ENCODE peak calls at places on chromosomes 2 and 18, in seven cellular contexts. R, V, E, A, M, F and L are unnamed samples.

GRCh38 chr2:101151859-101152194 is 645 bp upstream of the TBC1D8 start:
- DNase-seq in A (no peak), E (no peak), R (no peak), F (no peak), M (no peak), V (no peak), L (no peak)

GRCh38 chr2:88055436-88056128 is at the start of gene KRCC1:
- DNase-seq in E (peak; percentile 88), F (peak; percentile 95), A (peak; percentile 94), M (peak; percentile 93), R (peak; percentile 92), V (peak; percentile 88), L (peak; percentile 59)

GRCh38 chr18:59540356-59540755 is 156.9 kb downstream of the CCBE1 start:
- DNase-seq in M (no peak), R (no peak), F (no peak), A (no peak), V (no peak), E (no peak), L (no peak)

GRCh38 chr18:75211721-75212625 is 1.4 kb downstream of the TSHZ1 start:
- DNase-seq in E (no peak), M (peak; percentile 76), R (no peak), F (peak; percentile 25), V (peak; percentile 56), A (peak; percentile 9), L (no peak)

GRCh38 chr2:179591690-179592089 is 269.7 kb downstream of the ZNF385B start:
- DNase-seq in V (no peak), M (no peak), R (no peak), A (no peak), F (no peak), E (no peak), L (no peak)

GRCh38 chr2:55810621-55811020 is 113.0 kb downstream of the EFEMP1 start:
- DNase-seq in A (no peak), F (no peak), M (no peak), V (peak; percentile 40), E (no peak), R (no peak), L (no peak)

GRCh38 chr2:111918383-111918806 is 20.0 kb downstream of the MERTK start:
- DNase-seq in F (peak; percentile 42), A (no peak), R (no peak), M (no peak), V (peak; percentile 48), E (no peak), L (peak; percentile 65)

GRCh38 chr18:8952174-8952573 is 150.3 kb upstream of the NDUFV2 start:
- DNase-seq in E (no peak), V (no peak), A (no peak), F (no peak), R (no peak), M (no peak), L (no peak)

GRCh38 chr2:220842901-220843665 is 729.0 kb downstream of the EPHA4 start:
- DNase-seq in V (no peak), E (no peak), R (no peak), M (no peak), F (no peak), A (no peak), L (no peak)

GRCh38 chr2:26552641-26553040 is 74.7 kb upstream of the OTOF start:
- DNase-seq in F (no peak), M (no peak), R (no peak), E (no peak), A (no peak), V (no peak), L (no peak)

GRCh38 chr2:179440642-179441251 is 176.1 kb upstream of the SESTD1 start:
- DNase-seq in M (no peak), R (peak; percentile 34), E (no peak), V (no peak), F (peak; percentile 17), A (peak; percentile 34), L (peak; percentile 35)

GRCh38 chr2:108377815-108378630 is at the start of gene SULT1C4:
- DNase-seq in R (no peak), A (peak; percentile 63), M (peak; percentile 59), E (no peak), F (peak; percentile 29), V (peak; percentile 95), L (no peak)

DNA sequence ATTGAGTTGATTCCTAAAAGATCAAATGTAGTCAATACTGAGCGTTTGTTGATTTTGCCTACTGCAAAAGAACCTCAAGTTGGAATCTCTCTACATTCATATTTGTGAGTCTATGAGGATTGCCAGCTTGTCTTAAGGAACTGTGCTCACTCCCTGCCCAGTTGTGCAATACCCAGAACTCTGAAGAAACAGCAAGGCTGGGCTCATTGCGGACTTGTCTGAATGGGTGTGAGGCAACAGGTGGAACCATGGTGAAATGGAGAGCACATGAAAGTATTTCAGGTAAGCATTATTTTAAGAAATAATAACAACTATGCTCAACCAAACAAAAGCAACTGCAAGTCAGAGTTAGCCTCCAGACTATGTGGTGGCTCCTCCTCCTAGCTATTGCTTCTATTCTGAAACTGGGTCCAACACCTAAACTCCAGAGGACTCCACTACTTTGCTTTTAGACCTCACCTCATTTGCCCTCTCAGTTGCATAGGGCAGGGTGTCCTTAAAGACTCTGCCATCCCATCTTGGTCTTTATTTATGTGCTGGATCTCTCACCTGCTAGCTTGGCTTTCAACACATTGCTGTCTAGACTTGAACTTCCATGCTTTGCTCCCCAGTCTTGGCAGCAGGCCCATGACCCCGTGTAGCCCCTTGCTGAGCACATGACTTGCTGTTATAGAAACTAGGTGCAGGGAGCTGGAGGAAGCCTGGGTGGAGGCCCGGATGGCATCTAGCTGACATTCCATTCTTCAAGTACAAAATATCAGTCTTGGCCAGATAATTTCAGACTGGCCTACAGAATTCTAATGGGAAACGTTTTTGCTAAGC is 94.8 kb upstream of the ARL5A start:
- DNase-seq in M (no peak), E (no peak), R (no peak), V (peak; percentile 99), F (no peak), A (peak; percentile 43), L (no peak)
- TF ChIP-seq POLR2AphosphoS5 in M (no peak), E (no peak), R (no peak), V (peak; percentile 35), F (no peak), A (no peak), L (no peak)

DNA sequence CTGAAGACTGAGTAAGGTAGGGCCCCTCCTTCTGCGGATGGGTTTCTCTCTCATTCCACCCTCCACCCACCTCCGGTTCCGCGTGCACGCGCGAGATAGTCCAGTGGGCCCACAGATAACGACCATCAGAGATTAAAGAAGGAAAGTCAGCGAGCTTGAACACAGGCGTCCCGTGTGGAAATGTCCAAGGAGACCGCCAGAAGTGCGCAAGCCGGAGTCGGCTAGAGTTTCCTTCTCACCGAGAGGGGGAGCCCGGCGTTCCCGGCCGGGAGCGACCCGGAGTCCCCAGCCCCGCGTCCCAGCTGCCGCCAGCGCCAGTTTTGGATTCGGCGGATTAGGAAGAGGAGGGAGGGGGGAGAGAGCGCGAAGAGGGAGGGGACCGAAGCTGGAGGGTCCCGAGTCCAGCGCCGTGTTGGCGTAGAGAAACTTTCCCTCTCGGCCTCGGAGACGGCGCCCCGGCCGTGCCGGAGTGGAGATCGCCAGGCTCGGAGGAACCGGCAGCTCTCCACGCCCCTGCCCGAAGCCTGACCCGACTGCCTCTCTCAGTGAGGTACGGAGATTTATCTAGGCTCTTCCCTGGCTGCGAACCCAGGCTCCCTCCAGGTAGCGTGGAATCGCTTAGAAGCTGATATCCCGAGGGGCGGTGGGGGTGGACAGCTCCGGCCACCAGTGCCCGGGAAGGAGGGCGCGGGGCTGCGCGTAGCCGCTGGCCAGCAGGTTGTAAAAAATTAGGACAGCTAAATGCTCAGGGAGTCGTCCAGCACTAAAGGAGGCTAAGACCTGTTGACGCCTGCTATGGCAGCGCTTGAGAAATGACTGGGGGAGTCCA is at the start of gene GULP1:
- DNase-seq in M (peak; percentile 84), A (peak; percentile 18), F (peak; percentile 72), V (peak; percentile 83), E (no peak), R (no peak), L (no peak)
- H3K9ac ChIP-seq in M (peak within 1 kb of the TSS; percentile 86), A (no peak within 1 kb of the TSS), F (peak within 1 kb of the TSS; percentile 82), V (peak within 1 kb of the TSS; percentile 92), E (no peak within 1 kb of the TSS), R (peak within 1 kb of the TSS; percentile 97), L (peak within 1 kb of the TSS; percentile 70)

GRCh38 chr2:71614976-71615768 is 161.8 kb downstream of the DYSF start:
- DNase-seq in E (no peak), V (peak; percentile 58), R (no peak), M (peak; percentile 38), F (no peak), A (peak; percentile 18), L (no peak)
- TF ChIP-seq POLR2AphosphoS5 in E (no peak), V (peak; percentile 18), R (no peak), M (no peak), F (no peak), A (no peak), L (no peak)

DNA sequence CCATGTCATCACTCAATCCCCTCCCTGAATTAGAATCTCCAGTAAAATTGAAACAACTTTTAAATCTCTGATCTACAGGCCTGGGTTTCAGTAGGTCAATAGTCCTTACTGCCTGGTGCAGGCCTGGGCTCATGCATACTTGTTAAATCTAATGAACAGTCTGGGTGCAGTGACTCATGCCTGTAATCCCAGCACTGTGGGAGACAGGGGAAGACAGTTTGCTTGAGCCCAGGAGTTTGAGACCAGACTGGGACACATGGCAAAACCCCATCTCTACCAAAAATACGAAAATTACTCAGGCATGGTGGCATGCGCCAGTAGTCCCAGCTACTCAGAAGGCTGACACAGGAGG is 94.7 kb upstream of the SP3 start:
- DNase-seq in F (no peak), A (no peak), M (no peak), V (no peak), R (no peak), E (no peak), L (no peak)
- H3K9ac ChIP-seq in F (no peak overlapping the region), A (no peak overlapping the region), M (no peak overlapping the region), V (no peak overlapping the region), R (no peak overlapping the region), E (no peak overlapping the region), L (no peak overlapping the region)

GRCh38 chr2:217989221-217989948 is 13.4 kb downstream of the TNS1 start:
- DNase-seq in V (no peak), M (no peak), R (no peak), A (no peak), F (no peak), E (no peak), L (no peak)
- TF ChIP-seq POLR2AphosphoS5 in V (no peak), M (no peak), R (no peak), A (no peak), F (no peak), E (no peak), L (no peak)